ENCODE peak calls at places on chromosomes 16 and 17, in ten cellular contexts. U is heart right ventricle; X is NCI-H1092; D is amniotic stem cell; V is kidney; T is NCI-H146; O is stimulated activated CD8-positive, alpha-beta memory T cell treated with anti-CD3 and anti-CD28 coated beads, Interleukin-4, amount 100 ng/mL, for 4 hours; P is T-helper 2 cell; M is SJCRH30; A is iPS DF 19.7. Y is an unnamed sample.

GRCh38 chr16:11251525-11252481 is 4.2 kb downstream of the SOCS1 start:
- DNase-seq in U (no peak), X (no peak), D (no peak), V (no peak), T (no peak), O (peak; percentile 69), P (peak; percentile 70), M (no peak), A (no peak), Y (peak; percentile 54)

GRCh38 chr17:9971991-9972390 is 66.9 kb upstream of the RCVRN start:
- DNase-seq in U (peak; percentile 74), X (no peak), D (peak; percentile 54), V (no peak), T (no peak), O (no peak), P (no peak), M (no peak), A (no peak), Y (peak; percentile 67)

GRCh38 chr17:43852571-43852970 is 5.6 kb downstream of the CD300LG start:
- DNase-seq in U (no peak), X (no peak), D (no peak), V (peak; percentile 36), T (no peak), O (no peak), P (no peak), M (no peak), A (no peak), Y (no peak)

GRCh38 chr17:59155439-59156177 is at the start of gene PRR11:
- DNase-seq in U (peak; percentile 85), X (peak; percentile 100), D (peak; percentile 99), V (peak; percentile 96), T (peak; percentile 99), O (peak; percentile 82), P (peak; percentile 85), M (peak; percentile 98), A (peak; percentile 100), Y (peak; percentile 94)

GRCh38 chr17:33968350-33969044 is 286.6 kb upstream of the CCL2 start:
- DNase-seq in U (no peak), X (no peak), D (no peak), V (no peak), T (no peak), O (no peak), P (no peak), M (peak; percentile 84), A (no peak), Y (no peak)

GRCh38 chr16:35687781-35688180 is 2228.4 kb downstream of the TP53TG3F start:
- DNase-seq in U (no peak), X (no peak), D (no peak), V (no peak), T (no peak), O (no peak), P (no peak), M (no peak), A (no peak), Y (no peak)

GRCh38 chr16:89175280-89176146 is 4.0 kb downstream of the CDH15 start:
- DNase-seq in U (no peak), X (peak; percentile 71), D (no peak), V (no peak), T (no peak), O (no peak), P (no peak), M (no peak), A (no peak), Y (no peak)

GRCh38 chr16:11393366-11393765 is 48.1 kb downstream of the RMI2 start:
- DNase-seq in U (no peak), X (no peak), D (no peak), V (peak; percentile 57), T (no peak), O (no peak), P (no peak), M (no peak), A (no peak), Y (peak; percentile 55)

GRCh38 chr16:2473999-2474876 is 689 bp upstream of the TBC1D24 start:
- DNase-seq in U (peak; percentile 61), X (no peak), D (no peak), V (peak; percentile 85), T (peak; percentile 56), O (peak; percentile 34), P (no peak), M (no peak), A (no peak), Y (peak; percentile 56)

GRCh38 chr16:81645303-81645702 is 133.8 kb upstream of the PLCG2 start:
- DNase-seq in U (peak; percentile 66), X (peak; percentile 88), D (no peak), V (peak; percentile 84), T (peak; percentile 79), O (no peak), P (no peak), M (peak; percentile 63), A (no peak), Y (peak; percentile 35)

GRCh38 chr16:72162105-72162680 is 9.8 kb downstream of the PMFBP1 start:
- DNase-seq in U (no peak), X (no peak), D (no peak), V (no peak), T (no peak), O (no peak), P (no peak), M (no peak), A (no peak), Y (no peak)

GRCh38 chr16:48596326-48596725 is 13.7 kb downstream of the N4BP1 start:
- DNase-seq in U (no peak), X (no peak), D (no peak), V (no peak), T (no peak), O (peak; percentile 43), P (no peak), M (no peak), A (no peak), Y (no peak)

GRCh38 chr16:1942810-1943726 is at the start of gene MSRB1:
- DNase-seq in U (peak; percentile 100), X (peak; percentile 100), D (peak; percentile 96), V (peak; percentile 100), T (peak; percentile 100), O (peak; percentile 99), P (peak; percentile 99), M (peak; percentile 100), A (no peak), Y (peak; percentile 100)

GRCh38 chr17:3935140-3935542 is 18.9 kb upstream of the P2RX1 start:
- DNase-seq in U (peak; percentile 71), X (peak; percentile 27), D (no peak), V (peak; percentile 89), T (peak; percentile 79), O (no peak), P (no peak), M (peak; percentile 80), A (no peak), Y (peak; percentile 83)

GRCh38 chr17:10598620-10599019 is 49.2 kb upstream of the MYH2 start:
- DNase-seq in U (no peak), X (no peak), D (no peak), V (no peak), T (no peak), O (no peak), P (no peak), M (no peak), A (no peak), Y (no peak)

GRCh38 chr17:8285270-8286181 is 2.9 kb upstream of the RANGRF start:
- DNase-seq in U (no peak), X (no peak), D (no peak), V (peak; percentile 42), T (no peak), O (no peak), P (no peak), M (no peak), A (no peak), Y (no peak)

GRCh38 chr17:61002316-61002736 is 324.7 kb downstream of the BCAS3 start:
- DNase-seq in U (no peak), X (peak; percentile 28), D (peak; percentile 33), V (no peak), T (peak; percentile 37), O (no peak), P (no peak), M (peak; percentile 18), A (no peak), Y (no peak)

GRCh38 chr17:39402279-39402889 is 958 bp upstream of the FBXL20 start:
- DNase-seq in U (peak; percentile 91), X (peak; percentile 92), D (peak; percentile 81), V (peak; percentile 97), T (peak; percentile 93), O (peak; percentile 70), P (peak; percentile 72), M (peak; percentile 93), A (peak; percentile 94), Y (peak; percentile 95)

GRCh38 chr16:85805442-85806045 is 6.0 kb downstream of the COX4I1 start:
- DNase-seq in U (no peak), X (no peak), D (no peak), V (no peak), T (no peak), O (no peak), P (no peak), M (no peak), A (no peak), Y (no peak)

GRCh38 chr16:27495191-27495590 is 54.5 kb downstream of the GTF3C1 start:
- DNase-seq in U (no peak), X (no peak), D (no peak), V (peak; percentile 55), T (no peak), O (no peak), P (no peak), M (peak; percentile 32), A (no peak), Y (no peak)

GRCh38 chr16:84680165-84680842 is 19.5 kb upstream of the USP10 start:
- DNase-seq in U (no peak), X (no peak), D (no peak), V (no peak), T (no peak), O (no peak), P (no peak), M (no peak), A (no peak), Y (no peak)

GRCh38 chr17:67108411-67108810 is 64.1 kb downstream of the CACNG1 start:
- DNase-seq in U (no peak), X (no peak), D (no peak), V (no peak), T (no peak), O (no peak), P (no peak), M (no peak), A (no peak), Y (no peak)

GRCh38 chr16:66503030-66503429 is 46.9 kb downstream of the TK2 start:
- DNase-seq in U (no peak), X (no peak), D (no peak), V (peak; percentile 45), T (no peak), O (no peak), P (no peak), M (no peak), A (no peak), Y (peak; percentile 49)

GRCh38 chr16:46923513-46924295 is 39.5 kb downstream of the GPT2 start:
- DNase-seq in U (no peak), X (no peak), D (no peak), V (no peak), T (no peak), O (no peak), P (no peak), M (no peak), A (no peak), Y (no peak)

GRCh38 chr17:79410681-79411080 is 200.2 kb downstream of the RBFOX3 start:
- DNase-seq in U (no peak), X (no peak), D (no peak), V (peak; percentile 41), T (no peak), O (no peak), P (no peak), M (no peak), A (no peak), Y (no peak)

GRCh38 chr16:9946022-9946720 is 236.1 kb downstream of the GRIN2A start:
- DNase-seq in U (no peak), X (no peak), D (no peak), V (no peak), T (no peak), O (no peak), P (no peak), M (no peak), A (peak; percentile 33), Y (no peak)

GRCh38 chr17:51650202-51650601 is 389.9 kb downstream of the UTP18 start:
- DNase-seq in U (no peak), X (no peak), D (no peak), V (no peak), T (no peak), O (no peak), P (no peak), M (no peak), A (no peak), Y (no peak)

GRCh38 chr17:28347261-28347891 is 10.0 kb downstream of the POLDIP2 start:
- DNase-seq in U (no peak), X (no peak), D (peak; percentile 75), V (peak; percentile 81), T (no peak), O (no peak), P (no peak), M (no peak), A (no peak), Y (no peak)

Y was measured in heart left ventricle.